ENCODE peak calls at places on chromosomes 11 and 22, in ten cellular contexts. F is neuronal stem cell; P is substantia nigra; B is mesenchymal stem cell; J is uterus; A is left ventricle myocardium inferior; I is PC-9; C is colonic mucosa; X is pancreas; O is CD8-positive, alpha-beta T cell. D is an unnamed sample.

GRCh38 chr11:90252053-90252452 is 29.2 kb upstream of the CHORDC1 start:
- DNase-seq in F (no peak), P (no peak), B (no peak), J (no peak), A (no peak), I (no peak), C (no peak), X (no peak), O (no peak), D (no peak)

GRCh38 chr11:124511739-124512138 is 31.7 kb downstream of the OR8B12 start:
- DNase-seq in F (no peak), P (no peak), B (no peak), J (no peak), A (no peak), I (no peak), C (no peak), X (no peak), O (no peak), D (no peak)

GRCh38 chr22:23313791-23314567 is 133.7 kb downstream of the BCR start:
- DNase-seq in F (no peak), P (no peak), B (no peak), J (no peak), A (no peak), I (no peak), C (no peak), X (no peak), O (no peak), D (no peak)

GRCh38 chr22:29306175-29306829 is at the start of gene GAS2L1:
- DNase-seq in F (peak), P (peak), B (peak), J (peak), A (peak), I (peak), C (peak), X (peak), O (peak), D (peak)

GRCh38 chr11:83540112-83540675 is 254.0 kb upstream of the CCDC90B start:
- DNase-seq in F (no peak), P (no peak), B (peak), J (no peak), A (no peak), I (no peak), C (no peak), X (no peak), O (no peak), D (no peak)

GRCh38 chr11:61756452-61757212 is 4.2 kb downstream of the MYRF start:
- DNase-seq in F (no peak), P (no peak), B (peak), J (no peak), A (no peak), I (peak), C (peak), X (peak), O (peak), D (no peak)

GRCh38 chr11:130831506-130832385 is 84.5 kb downstream of the SNX19 start:
- DNase-seq in F (no peak), P (no peak), B (no peak), J (no peak), A (no peak), I (no peak), C (no peak), X (no peak), O (no peak), D (no peak)

GRCh38 chr11:35787626-35788025 is 125.1 kb downstream of the TRIM44 start:
- DNase-seq in F (no peak), P (no peak), B (no peak), J (no peak), A (no peak), I (no peak), C (no peak), X (no peak), O (no peak), D (no peak)

GRCh38 chr11:22304337-22304961 is 33.7 kb upstream of the SLC17A6 start:
- DNase-seq in F (no peak), P (no peak), B (peak), J (no peak), A (no peak), I (no peak), C (no peak), X (no peak), O (no peak), D (no peak)

GRCh38 chr11:76744186-76745058 is 38.7 kb upstream of the TSKU start:
- DNase-seq in F (no peak), P (no peak), B (peak), J (no peak), A (no peak), I (no peak), C (peak), X (no peak), O (no peak), D (no peak)

GRCh38 chr11:20762112-20762511 is 92.7 kb downstream of the NELL1 start:
- DNase-seq in F (no peak), P (no peak), B (no peak), J (no peak), A (no peak), I (no peak), C (no peak), X (no peak), O (no peak), D (no peak)

GRCh38 chr11:76236092-76237026 is 30.1 kb upstream of the WNT11 start:
- DNase-seq in F (no peak), P (peak), B (peak), J (no peak), A (peak), I (peak), C (no peak), X (no peak), O (peak), D (peak)

GRCh38 chr22:17576475-17576874 is 13.2 kb downstream of the SLC25A18 start:
- DNase-seq in F (no peak), P (no peak), B (peak), J (no peak), A (no peak), I (peak), C (no peak), X (no peak), O (no peak), D (no peak)
- H3K27ac ChIP-seq in F (no peak), P (peak), B (peak), J (no peak), A (peak), I (peak), C (no peak), X (no peak), O (no peak), D (peak)

GRCh38 chr22:32698926-32699619 is 102.4 kb upstream of the TIMP3 start:
- DNase-seq in F (no peak), P (no peak), B (no peak), J (no peak), A (peak), I (no peak), C (peak), X (no peak), O (no peak), D (no peak)

GRCh38 chr22:32700186-32700882 is 101.2 kb upstream of the TIMP3 start:
- DNase-seq in F (no peak), P (no peak), B (peak), J (peak), A (no peak), I (peak), C (no peak), X (no peak), O (no peak), D (no peak)

GRCh38 chr22:32701021-32701420 is 100.5 kb upstream of the TIMP3 start:
- DNase-seq in F (no peak), P (no peak), B (peak), J (no peak), A (no peak), I (peak), C (no peak), X (no peak), O (no peak), D (no peak)

GRCh38 chr22:32697331-32697995 is 104.0 kb upstream of the TIMP3 start:
- DNase-seq in F (no peak), P (no peak), B (no peak), J (no peak), A (no peak), I (no peak), C (no peak), X (no peak), O (no peak), D (no peak)

DNA sequence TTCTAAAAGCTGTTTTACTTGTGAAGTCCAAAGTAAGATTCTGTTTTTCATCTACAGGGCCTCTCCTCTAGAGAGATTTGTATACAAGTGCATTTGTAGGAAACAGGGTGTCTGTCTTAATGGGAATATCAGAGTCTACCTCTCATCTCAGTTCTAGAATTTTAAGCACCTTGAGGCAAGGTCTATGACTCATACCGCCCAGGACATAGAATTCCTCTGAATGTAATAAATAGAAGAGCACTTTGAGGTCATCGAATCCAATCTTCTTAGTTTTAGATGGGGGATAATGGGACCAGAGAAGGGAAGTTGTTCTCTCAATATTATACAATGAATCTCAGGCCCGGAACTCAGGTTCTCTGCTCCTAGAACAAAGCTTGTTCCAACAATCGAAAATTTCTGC is 101.8 kb upstream of the TIMP3 start:
- DNase-seq in F (no peak), P (no peak), B (no peak), J (no peak), A (no peak), I (peak), C (no peak), X (no peak), O (no peak), D (no peak)
- H3K27ac ChIP-seq in F (no peak), P (no peak), B (no peak), J (peak), A (peak), I (peak), C (no peak), X (no peak), O (no peak), D (no peak)

GRCh38 chr22:27588273-27588672 is 213.3 kb downstream of the MN1 start:
- DNase-seq in F (no peak), P (no peak), B (no peak), J (no peak), A (no peak), I (no peak), C (no peak), X (no peak), O (no peak), D (no peak)

GRCh38 chr22:27585141-27585540 is 216.4 kb downstream of the MN1 start:
- DNase-seq in F (no peak), P (no peak), B (no peak), J (no peak), A (no peak), I (no peak), C (no peak), X (no peak), O (no peak), D (no peak)

GRCh38 chr22:27591060-27591459 is 210.5 kb downstream of the MN1 start:
- DNase-seq in F (no peak), P (no peak), B (no peak), J (no peak), A (no peak), I (no peak), C (no peak), X (peak), O (no peak), D (no peak)

GRCh38 chr22:27593378-27593777 is 208.2 kb downstream of the MN1 start:
- DNase-seq in F (no peak), P (no peak), B (no peak), J (no peak), A (no peak), I (no peak), C (no peak), X (no peak), O (no peak), D (no peak)

DNA sequence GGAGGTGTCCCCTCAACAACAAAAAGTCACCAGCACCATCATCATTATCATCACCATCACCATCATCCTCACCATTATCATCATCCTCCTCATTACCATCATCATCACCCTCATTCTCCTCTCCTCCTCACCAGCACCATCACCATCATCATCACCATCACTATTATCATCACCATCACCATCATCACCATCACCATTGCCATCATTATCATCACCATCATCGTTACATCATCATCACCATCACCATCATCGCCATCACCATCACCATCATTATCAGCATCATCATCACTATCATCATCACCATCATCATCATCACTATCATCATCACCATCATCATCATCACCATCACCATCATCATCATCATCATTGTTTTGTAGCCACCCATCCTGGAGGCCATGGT is 212.6 kb downstream of the MN1 start:
- DNase-seq in F (no peak), P (no peak), B (no peak), J (no peak), A (no peak), I (no peak), C (no peak), X (no peak), O (no peak), D (no peak)
- H3K27ac ChIP-seq in F (no peak), P (no peak), B (no peak), J (no peak), A (no peak), I (no peak), C (no peak), X (no peak), O (no peak), D (no peak)

DNA sequence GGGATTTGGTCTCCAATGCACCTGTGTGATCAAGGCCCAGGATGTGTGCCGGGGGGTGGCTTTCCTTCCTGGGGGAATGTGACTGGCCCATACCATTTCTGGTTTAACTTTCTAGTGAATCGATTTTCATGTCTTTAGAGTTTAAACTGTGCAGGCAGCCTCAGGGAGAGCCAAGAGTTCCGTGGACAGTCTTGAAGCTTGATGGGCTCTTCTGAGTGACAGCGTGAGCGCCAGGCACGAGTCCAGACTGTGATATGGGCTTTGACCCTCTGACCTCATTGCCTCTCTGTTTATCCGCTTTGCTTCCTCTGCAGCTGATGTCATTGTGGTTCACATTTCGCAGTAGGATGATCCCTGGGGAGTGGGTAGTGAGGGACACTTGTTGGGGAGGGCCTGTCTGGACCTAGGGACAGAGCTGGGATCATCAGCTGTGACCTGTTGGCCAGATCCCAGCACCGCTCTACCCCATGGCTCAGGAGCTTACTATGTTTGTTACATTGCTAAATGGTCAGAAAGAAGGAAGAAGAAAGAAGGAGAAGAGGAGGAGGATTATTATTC is 80.6 kb upstream of the CLDN5 start:
- DNase-seq in F (no peak), P (no peak), B (peak), J (no peak), A (no peak), I (no peak), C (no peak), X (no peak), O (no peak), D (no peak)
- H3K27ac ChIP-seq in F (no peak), P (no peak), B (no peak), J (peak), A (no peak), I (no peak), C (no peak), X (no peak), O (no peak), D (no peak)

GRCh38 chr22:31680764-31681624 is 19.0 kb upstream of the PISD start:
- DNase-seq in F (no peak), P (no peak), B (peak), J (no peak), A (peak), I (no peak), C (peak), X (no peak), O (no peak), D (no peak)

GRCh38 chr22:31682751-31683150 is 20.7 kb upstream of the PISD start:
- DNase-seq in F (no peak), P (no peak), B (no peak), J (no peak), A (no peak), I (no peak), C (no peak), X (no peak), O (no peak), D (no peak)

GRCh38 chr22:31678748-31679147 is 16.7 kb upstream of the PISD start:
- DNase-seq in F (no peak), P (no peak), B (no peak), J (no peak), A (no peak), I (no peak), C (no peak), X (no peak), O (no peak), D (no peak)

GRCh38 chr22:31683181-31684105 is 21.4 kb upstream of the PISD start:
- DNase-seq in F (no peak), P (no peak), B (no peak), J (no peak), A (no peak), I (no peak), C (no peak), X (no peak), O (no peak), D (no peak)

GRCh38 chr22:31681625-31682345 is 19.8 kb upstream of the PISD start:
- DNase-seq in F (no peak), P (no peak), B (peak), J (no peak), A (no peak), I (no peak), C (no peak), X (no peak), O (no peak), D (no peak)
- H3K27ac ChIP-seq in F (no peak), P (no peak), B (peak), J (peak), A (no peak), I (no peak), C (no peak), X (no peak), O (no peak), D (no peak)

GRCh38 chr11:106242723-106243405 is 165.4 kb downstream of the AASDHPPT start:
- DNase-seq in F (no peak), P (no peak), B (peak), J (no peak), A (no peak), I (no peak), C (no peak), X (no peak), O (no peak), D (no peak)
- H3K27ac ChIP-seq in F (no peak), P (no peak), B (no peak), J (no peak), A (no peak), I (no peak), C (no peak), X (no peak), O (no peak), D (no peak)

GRCh38 chr22:42431401-42432019 is 693 bp downstream of the NFAM1 start:
- DNase-seq in F (no peak), P (peak), B (no peak), J (no peak), A (no peak), I (no peak), C (no peak), X (no peak), O (no peak), D (no peak)
- H3K27ac ChIP-seq in F (no peak), P (peak), B (no peak), J (no peak), A (peak), I (no peak), C (no peak), X (no peak), O (no peak), D (no peak)

DNA sequence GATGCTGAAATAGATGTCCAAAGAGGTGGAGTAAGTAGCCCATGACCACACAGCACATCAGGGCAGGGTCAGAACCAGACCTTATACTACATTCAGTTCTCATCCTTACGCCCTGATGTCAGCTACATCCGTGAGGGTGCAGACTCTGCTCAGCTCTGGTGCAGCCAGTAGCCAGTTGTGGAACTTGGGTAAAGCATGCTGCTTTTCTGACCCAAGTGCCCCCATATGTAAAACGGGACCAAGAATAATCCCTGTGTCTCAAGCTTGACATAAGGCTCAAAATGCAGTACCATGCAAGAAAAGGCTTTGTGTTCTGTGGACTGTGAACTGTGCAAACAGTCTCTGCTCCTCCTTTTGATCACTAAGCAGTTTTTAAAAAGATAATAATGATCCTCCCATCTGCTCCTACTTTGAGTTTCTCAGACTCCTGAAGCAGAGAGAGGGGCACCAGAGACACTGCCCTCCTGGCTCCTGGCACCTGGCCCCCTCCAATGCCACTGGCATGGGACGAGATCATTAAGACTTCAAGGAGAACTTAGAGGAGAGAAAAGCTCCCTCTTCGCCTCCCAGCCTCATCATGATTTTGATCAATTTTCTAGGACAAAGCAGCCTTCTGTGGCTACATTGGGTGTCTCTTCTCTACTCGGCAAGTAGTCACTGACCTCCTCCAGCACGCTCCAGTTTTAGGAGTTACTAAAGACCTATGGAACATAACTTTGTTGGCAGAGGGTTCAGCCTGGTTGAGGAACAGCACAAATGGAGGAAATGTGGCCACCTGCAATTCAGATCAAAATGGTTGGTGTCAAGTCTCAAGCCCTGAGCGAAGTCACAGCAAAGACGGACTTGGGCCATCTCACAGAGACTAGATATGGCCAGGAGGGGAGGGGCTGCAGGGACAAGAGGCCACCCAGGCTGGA is 23.9 kb downstream of the IL10RA start:
- DNase-seq in F (no peak), P (no peak), B (no peak), J (no peak), A (no peak), I (peak), C (no peak), X (no peak), O (no peak), D (no peak)
- H3K27ac ChIP-seq in F (no peak), P (peak), B (no peak), J (no peak), A (peak), I (no peak), C (peak), X (no peak), O (no peak), D (peak)

D was measured in caudate nucleus.